ENCODE peak calls at places on chromosomes 12 and 14, in four cellular contexts. One of them, this sample, is unnamed.

GRCh38 chr12:46559311-46559710 is 186.7 kb upstream of the SLC38A2 start:
- DNase-seq in A549: no peak
- DNase-seq in IMR-90: no peak
- DNase-seq in CD8-positive, alpha-beta T cell: no peak
- DNase-seq in this sample: no peak

GRCh38 chr12:76883151-76883550 is 4.3 kb upstream of the CSRP2 start:
- DNase-seq in A549: no peak
- DNase-seq in IMR-90: peak
- DNase-seq in CD8-positive, alpha-beta T cell: no peak
- DNase-seq in this sample: no peak

GRCh38 chr12:111570090-111570961 is 28.8 kb downstream of the ATXN2 start:
- DNase-seq in A549: peak
- DNase-seq in IMR-90: peak
- DNase-seq in CD8-positive, alpha-beta T cell: no peak
- DNase-seq in this sample: no peak

GRCh38 chr12:80107221-80107620 is 7.9 kb downstream of the OTOGL start:
- DNase-seq in A549: no peak
- DNase-seq in IMR-90: peak
- DNase-seq in CD8-positive, alpha-beta T cell: no peak
- DNase-seq in this sample: no peak

GRCh38 chr12:26744697-26745440 is 88.1 kb downstream of the ITPR2 start:
- DNase-seq in A549: no peak
- DNase-seq in IMR-90: no peak
- DNase-seq in CD8-positive, alpha-beta T cell: no peak
- DNase-seq in this sample: no peak

GRCh38 chr12:105945935-105946334 is 192.8 kb downstream of the NUAK1 start:
- DNase-seq in A549: no peak
- DNase-seq in IMR-90: no peak
- DNase-seq in CD8-positive, alpha-beta T cell: no peak
- DNase-seq in this sample: no peak

GRCh38 chr14:68824517-68825347 is 31.9 kb upstream of the ZFP36L1 start:
- DNase-seq in A549: peak
- DNase-seq in IMR-90: peak
- DNase-seq in CD8-positive, alpha-beta T cell: no peak
- DNase-seq in this sample: no peak

GRCh38 chr14:90601521-90601920 is 204.7 kb downstream of the CALM1 start:
- DNase-seq in A549: no peak
- DNase-seq in IMR-90: no peak
- DNase-seq in CD8-positive, alpha-beta T cell: no peak
- DNase-seq in this sample: no peak

GRCh38 chr14:101364503-101365328 is 196.6 kb upstream of the DIO3 start:
- DNase-seq in A549: no peak
- DNase-seq in IMR-90: no peak
- DNase-seq in CD8-positive, alpha-beta T cell: no peak
- DNase-seq in this sample: no peak

GRCh38 chr12:80100566-80100965 is 1.2 kb downstream of the OTOGL start:
- DNase-seq in A549: no peak
- DNase-seq in IMR-90: peak
- DNase-seq in CD8-positive, alpha-beta T cell: no peak
- DNase-seq in this sample: no peak

GRCh38 chr12:48001426-48002178 is 2.7 kb downstream of the COL2A1 start:
- DNase-seq in A549: no peak
- DNase-seq in IMR-90: no peak
- DNase-seq in CD8-positive, alpha-beta T cell: no peak
- DNase-seq in this sample: no peak

GRCh38 chr14:103128631-103129300 is 5.5 kb downstream of the TNFAIP2 start:
- DNase-seq in A549: no peak
- DNase-seq in IMR-90: no peak
- DNase-seq in CD8-positive, alpha-beta T cell: no peak
- DNase-seq in this sample: no peak

GRCh38 chr14:65850429-65851145 is 438.1 kb downstream of the FUT8 start:
- DNase-seq in A549: no peak
- DNase-seq in IMR-90: no peak
- DNase-seq in CD8-positive, alpha-beta T cell: peak
- DNase-seq in this sample: peak

GRCh38 chr12:80714055-80714454 is 2.7 kb upstream of the MYF5 start:
- DNase-seq in A549: no peak
- DNase-seq in IMR-90: peak
- DNase-seq in CD8-positive, alpha-beta T cell: no peak
- DNase-seq in this sample: no peak

GRCh38 chr12:111457071-111457470 is 51.3 kb downstream of the SH2B3 start:
- DNase-seq in A549: no peak
- DNase-seq in IMR-90: no peak
- DNase-seq in CD8-positive, alpha-beta T cell: no peak
- DNase-seq in this sample: no peak

GRCh38 chr12:106329231-106329985 is 26.9 kb downstream of the TCP11L2 start:
- DNase-seq in A549: no peak
- DNase-seq in IMR-90: no peak
- DNase-seq in CD8-positive, alpha-beta T cell: no peak
- DNase-seq in this sample: no peak

GRCh38 chr14:55605793-55606192 is 25.8 kb downstream of the KTN1 start:
- DNase-seq in A549: peak
- DNase-seq in IMR-90: no peak
- DNase-seq in CD8-positive, alpha-beta T cell: no peak
- DNase-seq in this sample: no peak

This sample was measured in activated gamma-delta T cell treated with Interleukin-2 at 50 U/mL for 16 hours.